ENCODE peak calls at places on chromosomes 7 and 10, in four cellular contexts. Y is putamen; V is activated CD4-positive, alpha-beta T cell treated with anti-CD3 and anti-CD28 coated beads for 24 hours; J is NCI-H146. O is an unnamed sample.

GRCh38 chr7:106056513-106057203 is 55.5 kb downstream of the SYPL1 start:
- DNase-seq in Y (peak), V (peak), J (peak), O (peak)

GRCh38 chr10:86122646-86123045 is 243.9 kb downstream of the GRID1 start:
- DNase-seq in Y (no peak), V (no peak), J (no peak), O (no peak)

GRCh38 chr10:114822771-114823463 is 1.3 kb downstream of the FHIP2A start:
- DNase-seq in Y (peak), V (no peak), J (no peak), O (no peak)

GRCh38 chr10:30645340-30645827 is 15.8 kb upstream of the LYZL2 start:
- DNase-seq in Y (no peak), V (no peak), J (no peak), O (no peak)

GRCh38 chr7:44277851-44278250 is 47.5 kb downstream of the CAMK2B start:
- DNase-seq in Y (no peak), V (no peak), J (no peak), O (peak)

GRCh38 chr10:32957341-32958084 is 517 bp downstream of the ITGB1 start:
- DNase-seq in Y (no peak), V (peak), J (peak), O (peak)

GRCh38 chr10:72257051-72257892 is 16.5 kb upstream of the DDIT4 start:
- DNase-seq in Y (no peak), V (no peak), J (no peak), O (peak)

GRCh38 chr7:77580762-77581350 is 43.8 kb downstream of the PTPN12 start:
- DNase-seq in Y (no peak), V (no peak), J (no peak), O (no peak)

GRCh38 chr10:124332426-124332825 is 86.3 kb downstream of the OAT start:
- DNase-seq in Y (no peak), V (no peak), J (no peak), O (peak)

GRCh38 chr10:101221479-101222246 is 7.6 kb downstream of the LBX1 start:
- DNase-seq in Y (no peak), V (no peak), J (no peak), O (no peak)

GRCh38 chr10:74121368-74121767 is 29.3 kb downstream of the AP3M1 start:
- DNase-seq in Y (no peak), V (no peak), J (no peak), O (no peak)

GRCh38 chr10:69750726-69751125 is 51.0 kb upstream of the COL13A1 start:
- DNase-seq in Y (no peak), V (no peak), J (no peak), O (no peak)

GRCh38 chr7:66250711-66251110 is 45.6 kb downstream of the TPST1 start:
- DNase-seq in Y (no peak), V (no peak), J (no peak), O (no peak)

GRCh38 chr10:62116896-62117295 is 151.7 kb downstream of the RTKN2 start:
- DNase-seq in Y (no peak), V (no peak), J (peak), O (no peak)

GRCh38 chr7:1940402-1940786 is 270.3 kb downstream of the ELFN1 start:
- DNase-seq in Y (peak), V (peak), J (no peak), O (peak)

GRCh38 chr7:3187378-3188040 is 113.5 kb upstream of the SDK1 start:
- DNase-seq in Y (no peak), V (no peak), J (no peak), O (no peak)

GRCh38 chr10:133379152-133379800 is at the start of gene PAOX:
- DNase-seq in Y (peak), V (no peak), J (peak), O (no peak)

GRCh38 chr10:76086571-76087260 is 655.3 kb downstream of the LRMDA start:
- DNase-seq in Y (no peak), V (no peak), J (peak), O (no peak)

GRCh38 chr7:149558149-149558861 is 60.7 kb upstream of the ZNF746 start:
- DNase-seq in Y (peak), V (no peak), J (no peak), O (no peak)

GRCh38 chr10:129078322-129078721 is 388.7 kb upstream of the MGMT start:
- DNase-seq in Y (peak), V (no peak), J (no peak), O (no peak)

GRCh38 chr7:157355784-157356511 is 19.1 kb downstream of the DNAJB6 start:
- DNase-seq in Y (no peak), V (no peak), J (no peak), O (no peak)

GRCh38 chr10:71082930-71083329 is 129.4 kb upstream of the UNC5B start:
- DNase-seq in Y (no peak), V (no peak), J (no peak), O (no peak)

GRCh38 chr10:125392140-125392539 is 231.8 kb upstream of the CTBP2 start:
- DNase-seq in Y (no peak), V (no peak), J (no peak), O (no peak)

GRCh38 chr7:2476298-2476697 is at the start of gene GRIFIN:
- DNase-seq in Y (no peak), V (no peak), J (no peak), O (no peak)

GRCh38 chr10:3067045-3067858 is at the start of gene PFKP:
- DNase-seq in Y (no peak), V (peak), J (peak), O (no peak)

GRCh38 chr7:51243631-51244030 is 73.0 kb downstream of the COBL start:
- DNase-seq in Y (no peak), V (no peak), J (no peak), O (no peak)

GRCh38 chr10:88089498-88089897 is 226.1 kb downstream of the PTEN start:
- DNase-seq in Y (no peak), V (no peak), J (peak), O (no peak)

GRCh38 chr10:2968401-2968800 is 98.9 kb upstream of the PFKP start:
- DNase-seq in Y (no peak), V (no peak), J (no peak), O (no peak)

GRCh38 chr10:17229967-17230682 is 2.1 kb downstream of the VIM start:
- DNase-seq in Y (peak), V (peak), J (peak), O (peak)

GRCh38 chr7:31772211-31772610 is 85.2 kb downstream of the PPP1R17 start:
- DNase-seq in Y (no peak), V (no peak), J (no peak), O (no peak)